ENCODE peak calls at places on chromosome 19, in nine cellular contexts. B is A549, U is suprapubic skin, O is ovary, L is upper lobe of left lung, P is tibial nerve, N is SK-N-SH, W is stomach, Y is sigmoid colon. H is an unnamed sample.

GRCh38 chr19:5042556-5042955 is 73.6 kb downstream of the KDM4B start:
- DNase-seq in B (peak; percentile 30), U (no peak), O (no peak), L (no peak), P (no peak), N (no peak), W (no peak), Y (no peak), H (no peak)

GRCh38 chr19:4063369-4064072 is 3.2 kb downstream of the ZBTB7A start:
- DNase-seq in B (peak; percentile 38), U (no peak), O (no peak), L (no peak), P (no peak), N (no peak), W (no peak), Y (no peak), H (peak; percentile 61)

GRCh38 chr19:34962281-34962944 is 1.6 kb downstream of the ZNF792 start:
- DNase-seq in B (no peak), U (no peak), O (no peak), L (no peak), P (no peak), N (peak; percentile 72), W (no peak), Y (no peak), H (no peak)

GRCh38 chr19:47389150-47389556 is 30.2 kb downstream of the MEIS3 start:
- DNase-seq in B (peak; percentile 55), U (no peak), O (no peak), L (peak; percentile 73), P (no peak), N (no peak), W (no peak), Y (no peak), H (peak; percentile 14)

GRCh38 chr19:55096061-55096701 is 20.5 kb downstream of the EPS8L1 start:
- DNase-seq in B (no peak), U (no peak), O (no peak), L (no peak), P (no peak), N (no peak), W (no peak), Y (no peak), H (no peak)

GRCh38 chr19:46659151-46660007 is 1.6 kb downstream of the DACT3 start:
- DNase-seq in B (peak; percentile 54), U (no peak), O (peak; percentile 73), L (no peak), P (no peak), N (peak; percentile 71), W (no peak), Y (peak; percentile 85), H (peak; percentile 31)

GRCh38 chr19:33796164-33797100 is at the start of gene KCTD15:
- DNase-seq in B (peak; percentile 66), U (no peak), O (peak; percentile 79), L (no peak), P (no peak), N (peak; percentile 86), W (peak; percentile 51), Y (no peak), H (peak; percentile 45)

GRCh38 chr19:54096642-54097106 is 3.9 kb downstream of the OSCAR start:
- DNase-seq in B (peak; percentile 79), U (no peak), O (no peak), L (peak; percentile 55), P (no peak), N (no peak), W (no peak), Y (peak; percentile 68), H (peak; percentile 42)

GRCh38 chr19:40646564-40647254 is 43.7 kb downstream of the NUMBL start:
- DNase-seq in B (peak; percentile 92), U (no peak), O (no peak), L (no peak), P (no peak), N (no peak), W (no peak), Y (no peak), H (no peak)

GRCh38 chr19:54312436-54313362 is at the start of gene LILRA5:
- DNase-seq in B (no peak), U (peak; percentile 44), O (no peak), L (peak; percentile 69), P (no peak), N (no peak), W (no peak), Y (peak; percentile 68), H (no peak)

GRCh38 chr19:39843919-39844793 is 2.0 kb downstream of the FBL start:
- DNase-seq in B (peak; percentile 79), U (no peak), O (no peak), L (no peak), P (no peak), N (peak; percentile 50), W (no peak), Y (no peak), H (no peak)

GRCh38 chr19:53511933-53512374 is 26.0 kb upstream of the ZNF331 start:
- DNase-seq in B (peak; percentile 69), U (no peak), O (peak; percentile 63), L (peak; percentile 49), P (peak; percentile 29), N (peak; percentile 79), W (peak; percentile 64), Y (peak; percentile 74), H (peak; percentile 53)

GRCh38 chr19:57305056-57305455 is 15.2 kb upstream of the ZNF543 start:
- DNase-seq in B (no peak), U (no peak), O (no peak), L (no peak), P (no peak), N (no peak), W (no peak), Y (no peak), H (no peak)

GRCh38 chr19:29476528-29476927 is 49.3 kb upstream of the VSTM2B start:
- DNase-seq in B (no peak), U (no peak), O (no peak), L (no peak), P (no peak), N (no peak), W (no peak), Y (no peak), H (no peak)

GRCh38 chr19:37563518-37563917 is 31.1 kb downstream of the ZNF571 start:
- DNase-seq in B (no peak), U (no peak), O (no peak), L (no peak), P (no peak), N (no peak), W (no peak), Y (no peak), H (no peak)

GRCh38 chr19:38455031-38455430 is 21.5 kb downstream of the RYR1 start:
- DNase-seq in B (no peak), U (no peak), O (no peak), L (no peak), P (no peak), N (no peak), W (no peak), Y (no peak), H (no peak)

DNA sequence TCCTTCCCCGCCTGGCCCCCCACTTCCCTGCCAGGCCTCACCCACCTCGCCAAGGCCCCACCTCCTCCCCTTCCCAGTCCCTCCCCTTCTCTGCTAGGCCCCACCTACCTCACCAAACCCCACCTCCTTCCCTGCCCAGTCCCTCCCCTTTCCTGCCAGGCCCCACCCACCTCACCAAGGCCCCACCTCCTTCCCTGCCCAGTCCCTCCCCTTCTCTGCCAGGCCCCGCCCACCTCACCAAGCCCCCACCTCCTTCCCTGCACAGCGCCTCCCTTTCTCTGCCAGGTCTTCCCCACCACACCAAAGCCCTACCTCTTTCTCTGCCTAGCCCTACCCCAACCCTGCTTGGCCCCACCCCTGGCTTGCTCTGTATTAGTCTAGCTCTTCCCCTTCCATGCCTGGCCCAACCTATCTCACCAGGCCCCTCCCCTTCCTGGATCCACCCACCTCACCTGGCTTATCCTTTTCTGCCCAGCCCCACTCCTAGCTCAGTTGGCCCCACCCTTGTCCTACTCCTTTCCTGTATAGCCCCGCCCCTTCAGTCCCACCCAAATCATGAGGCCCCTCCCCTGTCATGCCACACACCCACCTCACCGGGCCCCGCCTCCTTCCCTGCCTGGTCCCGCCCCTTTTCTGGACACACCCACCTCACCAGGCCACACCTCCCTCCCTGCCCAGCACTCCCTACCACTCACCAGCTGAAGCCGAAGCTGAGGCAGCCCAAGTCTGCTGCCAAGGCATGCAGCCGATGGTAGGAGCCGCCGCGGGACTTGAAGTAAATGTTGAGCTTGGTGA is 16.2 kb downstream of the CERS1 start:
- DNase-seq in B (peak; percentile 64), U (peak; percentile 77), O (no peak), L (no peak), P (no peak), N (peak; percentile 88), W (peak; percentile 71), Y (no peak), H (peak; percentile 87)
- TF ChIP-seq EP300 in B (no peak), U (no peak), O (no peak), L (no peak), P (no peak), N (no peak), W (no peak), Y (no peak), H (no peak)

GRCh38 chr19:13951043-13951442 is 1.3 kb upstream of the DCAF15 start:
- DNase-seq in B (no peak), U (no peak), O (no peak), L (no peak), P (no peak), N (no peak), W (no peak), Y (no peak), H (no peak)

GRCh38 chr19:13952154-13953020 is at the start of gene DCAF15:
- DNase-seq in B (peak; percentile 99), U (peak; percentile 100), O (peak; percentile 99), L (peak; percentile 99), P (peak; percentile 98), N (peak; percentile 99), W (peak; percentile 99), Y (peak; percentile 100), H (peak; percentile 99)

GRCh38 chr19:13954185-13954584 is 1.9 kb downstream of the DCAF15 start:
- DNase-seq in B (no peak), U (no peak), O (no peak), L (no peak), P (no peak), N (no peak), W (no peak), Y (peak; percentile 63), H (no peak)

GRCh38 chr19:13953021-13953531 is 767 bp downstream of the DCAF15 start:
- DNase-seq in B (peak; percentile 53), U (no peak), O (peak; percentile 50), L (peak; percentile 34), P (no peak), N (no peak), W (peak; percentile 36), Y (peak; percentile 66), H (peak; percentile 76)

GRCh38 chr19:13951799-13952153 is 533 bp upstream of the DCAF15 start:
- DNase-seq in B (no peak), U (no peak), O (no peak), L (no peak), P (no peak), N (no peak), W (no peak), Y (no peak), H (no peak)
- H3K4me3 ChIP-seq in B (peak overlapping the region; percentile 44), U (peak overlapping the region; percentile 83), O (peak overlapping the region; percentile 37), L (peak overlapping the region; percentile 35), P (peak overlapping the region; percentile 78), N (peak overlapping the region; percentile 53), W (peak overlapping the region; percentile 70), Y (peak overlapping the region; percentile 32), H (peak overlapping the region; percentile 96)

GRCh38 chr19:17469371-17470203 is 737 bp upstream of the SLC27A1 start:
- DNase-seq in B (peak; percentile 97), U (peak; percentile 99), O (peak; percentile 99), L (peak; percentile 97), P (peak; percentile 99), N (peak; percentile 88), W (peak; percentile 98), Y (peak; percentile 99), H (peak; percentile 97)
- TF ChIP-seq EP300 in B (no peak), U (no peak), O (peak; percentile 15), L (no peak), P (no peak), N (no peak), W (no peak), Y (no peak), H (no peak)

GRCh38 chr19:18840288-18841260 is 8.8 kb downstream of the UPF1 start:
- DNase-seq in B (no peak), U (no peak), O (no peak), L (no peak), P (no peak), N (peak; percentile 27), W (no peak), Y (no peak), H (no peak)
- H3K4me3 ChIP-seq in B (no peak overlapping the region), U (no peak overlapping the region), O (no peak overlapping the region), L (no peak overlapping the region), P (peak overlapping the region; percentile 8), N (no peak overlapping the region), W (no peak overlapping the region), Y (no peak overlapping the region), H (no peak overlapping the region)

H was measured in transverse colon.